ENCODE peak calls at places on chromosome 18, in five cellular contexts. A, R, Q, Z and J are unnamed samples.

GRCh38 chr18:31931163-31931885 is 11.6 kb downstream of the TRAPPC8 start:
- DNase-seq in Q (no peak), Z (no peak), A (no peak), R (no peak), J (no peak)

GRCh38 chr18:77524909-77525308 is 275.3 kb downstream of the GALR1 start:
- DNase-seq in A (no peak), Q (no peak), R (no peak), Z (no peak), J (no peak)

GRCh38 chr18:59801576-59801975 is 98.2 kb upstream of the PMAIP1 start:
- DNase-seq in A (no peak), R (no peak), Q (no peak), Z (no peak), J (no peak)

GRCh38 chr18:21740724-21741510 is at the start of gene MIB1:
- DNase-seq in Q (peak; percentile 82), Z (no peak), A (no peak), R (peak; percentile 55), J (peak; percentile 85)

GRCh38 chr18:32380559-32380958 is 90.1 kb downstream of the GAREM1 start:
- DNase-seq in R (no peak), Q (peak; percentile 0), Z (no peak), A (no peak), J (no peak)

GRCh38 chr18:12278765-12279682 is 24.9 kb downstream of the CIDEA start:
- DNase-seq in A (no peak), Z (peak; percentile 74), R (no peak), Q (no peak), J (no peak)

GRCh38 chr18:66759017-66759416 is 155.1 kb upstream of the CDH19 start:
- DNase-seq in R (no peak), A (no peak), Q (no peak), Z (no peak), J (no peak)

GRCh38 chr18:44680271-44681038 is at the start of gene SETBP1:
- DNase-seq in Q (peak; percentile 45), R (peak; percentile 19), A (peak; percentile 48), Z (no peak), J (no peak)

GRCh38 chr18:26488417-26489009 is 59.8 kb downstream of the KCTD1 start:
- DNase-seq in Z (no peak), A (no peak), R (no peak), Q (no peak), J (no peak)

GRCh38 chr18:78767648-78768071 is 212.0 kb upstream of the SALL3 start:
- DNase-seq in Q (no peak), R (no peak), A (no peak), Z (no peak), J (no peak)

GRCh38 chr18:44781890-44782289 is 101.2 kb downstream of the SETBP1 start:
- DNase-seq in R (no peak), A (no peak), Q (no peak), Z (no peak), J (no peak)

GRCh38 chr18:48787523-48788151 is 163.1 kb downstream of the SMAD7 start:
- DNase-seq in A (no peak), Q (no peak), R (no peak), Z (no peak), J (no peak)

GRCh38 chr18:58556333-58557012 is 72.4 kb downstream of the ALPK2 start:
- DNase-seq in Q (no peak), A (no peak), R (no peak), Z (no peak), J (no peak)

GRCh38 chr18:61587865-61588264 is 254.6 kb downstream of the CDH20 start:
- DNase-seq in R (no peak), A (no peak), Q (no peak), Z (no peak), J (no peak)

GRCh38 chr18:44410740-44411139 is 269.9 kb upstream of the SETBP1 start:
- DNase-seq in R (no peak), Z (no peak), Q (no peak), A (no peak), J (no peak)

GRCh38 chr18:53991202-53991601 is 233.3 kb downstream of the MBD2 start:
- DNase-seq in R (no peak), Z (peak; percentile 33), A (peak; percentile 96), Q (no peak), J (no peak)

GRCh38 chr18:58313491-58314032 is 269.5 kb downstream of the NEDD4L start:
- DNase-seq in A (peak; percentile 59), Z (peak; percentile 9), Q (no peak), R (no peak), J (no peak)

GRCh38 chr18:59681051-59681450 is 16.2 kb downstream of the CCBE1 start:
- DNase-seq in Z (no peak), Q (no peak), A (no peak), R (no peak), J (no peak)

GRCh38 chr18:57806891-57807280 is 3.8 kb upstream of the ATP8B1 start:
- DNase-seq in A (peak; percentile 85), R (no peak), Q (no peak), Z (no peak), J (no peak)

GRCh38 chr18:12770469-12771219 is 67.8 kb downstream of the PSMG2 start:
- DNase-seq in Q (no peak), R (no peak), A (no peak), Z (no peak), J (no peak)

GRCh38 chr18:50045126-50045525 is 149.8 kb downstream of the MYO5B start:
- DNase-seq in R (no peak), Q (no peak), Z (no peak), A (no peak), J (no peak)

GRCh38 chr18:62737474-62737873 is 22.1 kb downstream of the PHLPP1 start:
- DNase-seq in Q (no peak), R (no peak), Z (no peak), A (no peak), J (no peak)

GRCh38 chr18:44758821-44759624 is 78.3 kb downstream of the SETBP1 start:
- DNase-seq in A (no peak), R (no peak), Z (no peak), Q (peak; percentile 89), J (no peak)

GRCh38 chr18:67266591-67267237 is 249.8 kb downstream of the DSEL start:
- DNase-seq in Z (no peak), Q (no peak), R (no peak), A (peak; percentile 75), J (no peak)

GRCh38 chr18:55354795-55355194 is 233.2 kb downstream of the TCF4 start:
- DNase-seq in A (no peak), Q (no peak), R (no peak), Z (no peak), J (no peak)

GRCh38 chr18:26709897-26710296 is 155.6 kb downstream of the AQP4 start:
- DNase-seq in R (no peak), Z (no peak), Q (no peak), A (no peak), J (no peak)

GRCh38 chr18:60950634-60951033 is 382.6 kb upstream of the CDH20 start:
- DNase-seq in R (no peak), Z (no peak), A (no peak), Q (no peak), J (no peak)

GRCh38 chr18:6476201-6476600 is 61.5 kb upstream of the L3MBTL4 start:
- DNase-seq in Z (no peak), R (no peak), Q (no peak), A (no peak), J (no peak)

GRCh38 chr18:33157893-33158292 is 282.6 kb downstream of the CCDC178 start:
- DNase-seq in R (no peak), Q (no peak), A (no peak), Z (no peak), J (no peak)

GRCh38 chr18:69495841-69496533 is 95.3 kb downstream of the DOK6 start:
- DNase-seq in Z (no peak), Q (no peak), R (no peak), A (no peak), J (no peak)
- H3K4me1 ChIP-seq in Z (no peaks in the 10 kb centered on the region), Q (no peaks in the 10 kb centered on the region), R (no peaks in the 10 kb centered on the region), A (no peaks in the 10 kb centered on the region), J (no peaks in the 10 kb centered on the region)

GRCh38 chr18:30766053-30766452 is 276.5 kb downstream of the DSC3 start:
- DNase-seq in Z (no peak), Q (no peak), A (peak; percentile 5), R (no peak), J (no peak)

GRCh38 chr18:30765247-30765646 is 277.3 kb downstream of the DSC3 start:
- DNase-seq in Z (no peak), Q (no peak), A (no peak), R (no peak), J (no peak)

DNA sequence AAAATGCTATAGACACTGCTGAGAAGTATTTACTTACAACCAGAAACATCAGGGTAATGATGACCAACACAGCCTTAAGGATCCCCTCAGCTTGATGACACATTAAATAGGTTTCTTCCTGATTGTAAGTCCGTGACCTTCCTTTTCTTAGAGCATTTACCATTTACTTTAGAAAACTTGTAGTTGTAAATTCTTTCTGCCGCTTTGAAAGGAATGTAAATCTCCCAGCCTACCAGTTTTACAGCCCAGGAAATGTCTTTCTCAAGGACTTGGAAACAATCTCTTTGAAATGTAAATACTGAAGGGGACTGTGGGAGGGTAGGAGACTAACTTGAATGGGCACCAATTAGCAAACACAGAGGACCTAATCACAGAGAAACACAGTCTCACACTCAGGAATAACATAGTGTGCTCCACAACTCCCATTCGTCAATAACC is 278.6 kb downstream of the DSC3 start:
- DNase-seq in Z (no peak), A (peak; percentile 11), Q (no peak), R (no peak), J (peak; percentile 77)
- H3K4me3 ChIP-seq in Z (no peak overlapping the region), A (no peak overlapping the region), Q (no peak overlapping the region), R (no peak overlapping the region), J (no peak overlapping the region)

DNA sequence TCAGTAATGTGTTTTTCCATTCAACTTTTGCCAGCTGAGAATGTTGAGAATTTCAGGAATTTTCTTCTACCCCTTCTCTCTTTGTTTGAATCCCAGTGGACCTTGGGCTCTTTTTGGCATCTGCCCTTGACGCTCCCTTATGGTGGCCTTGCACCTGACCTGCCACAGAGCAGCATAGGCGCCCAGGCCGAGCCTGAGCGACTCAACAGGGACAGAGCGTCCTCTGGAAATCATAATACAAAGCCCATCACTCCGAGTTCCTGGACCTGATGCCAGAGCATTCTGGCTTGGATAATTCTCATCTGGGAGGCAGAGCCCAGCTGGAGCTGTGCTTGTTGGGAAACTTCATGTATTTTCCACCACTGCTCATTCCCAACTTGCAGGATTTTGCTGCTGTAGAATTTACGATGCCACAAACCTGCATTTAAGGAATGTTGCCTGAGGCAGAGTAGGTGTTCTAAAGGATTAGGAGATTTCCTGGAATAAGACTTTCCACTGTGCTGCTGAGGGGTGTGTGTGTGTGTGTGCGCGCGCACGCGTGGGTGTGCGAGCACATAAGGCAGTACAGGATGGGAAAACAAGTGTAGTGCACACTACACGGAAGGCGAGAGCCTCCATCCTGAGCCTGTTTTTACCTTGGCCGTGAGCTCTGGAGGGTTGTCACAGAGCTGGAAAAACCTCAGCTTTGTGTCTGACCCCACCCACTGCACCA is 77.1 kb upstream of the TXNDC2 start:
- DNase-seq in Q (no peak), R (no peak), A (peak; percentile 72), Z (peak; percentile 89), J (peak; percentile 52)
- H3K27ac ChIP-seq in Q (no peak overlapping the region), R (peak overlapping the region; percentile 68), A (no peak overlapping the region), Z (peak overlapping the region; percentile 15), J (no peak overlapping the region)

GRCh38 chr18:350953-351572 is 83.2 kb upstream of the THOC1 start:
- DNase-seq in A (no peak), R (no peak), Z (no peak), Q (no peak), J (no peak)

GRCh38 chr18:341102-341501 is 73.3 kb upstream of the THOC1 start:
- DNase-seq in R (no peak), Z (no peak), Q (no peak), A (no peak), J (no peak)

GRCh38 chr18:346607-347006 is 78.8 kb upstream of the THOC1 start:
- DNase-seq in Q (no peak), A (no peak), R (no peak), Z (no peak), J (no peak)
- H3K4me1 ChIP-seq in Q (no peaks in the 10 kb centered on the region), A (no peaks in the 10 kb centered on the region), R (peaks cover under 1% of the 10 kb centered on the region), Z (peaks cover 27% of the 10 kb centered on the region), J (no peaks in the 10 kb centered on the region)